ENCODE peak calls at places on chromosome 1, in eight cellular contexts. A, G, O, H, V, W, I and D are unnamed samples. For H3K9me3, the result is how much of the 10 kb centered on the place peaks cover.

GRCh38 chr1:30977105-30977504 is 68.5 kb upstream of the SDC3 start:
- DNase-seq in W (no peak), V (no peak), I (no peak), A (peak), H (no peak), G (peak), O (no peak), D (no peak)

GRCh38 chr1:223700388-223700918 is 11.9 kb upstream of the CAPN2 start:
- DNase-seq in V (no peak), H (no peak), O (no peak), A (no peak), W (no peak), I (no peak), G (no peak), D (no peak)

GRCh38 chr1:100834779-100835645 is 59.6 kb downstream of the EXTL2 start:
- DNase-seq in I (no peak), A (peak), O (peak), V (no peak), H (no peak), G (peak), W (no peak), D (no peak)

GRCh38 chr1:231417503-231417902 is 4.6 kb downstream of the EGLN1 start:
- DNase-seq in V (no peak), A (no peak), I (no peak), G (peak), W (no peak), O (no peak), H (no peak), D (no peak)

GRCh38 chr1:27523666-27524020 is 33.7 kb upstream of the WASF2 start:
- DNase-seq in V (no peak), A (no peak), O (no peak), I (no peak), W (no peak), H (no peak), G (no peak), D (no peak)

GRCh38 chr1:89454845-89455521 is 69.6 kb upstream of the LRRC8B start:
- DNase-seq in W (no peak), O (peak), H (peak), I (peak), V (no peak), G (peak), A (peak), D (no peak)

GRCh38 chr1:117166076-117166475 is 44.5 kb upstream of the TRIM45 start:
- DNase-seq in I (no peak), O (no peak), H (no peak), W (no peak), V (no peak), G (no peak), A (peak), D (no peak)

GRCh38 chr1:12075195-12076114 is 12.4 kb downstream of the TNFRSF8 start:
- DNase-seq in W (no peak), V (no peak), I (no peak), H (peak), O (no peak), G (no peak), A (peak), D (peak)

GRCh38 chr1:236107121-236107907 is 35.0 kb upstream of the GPR137B start:
- DNase-seq in A (no peak), G (no peak), W (no peak), O (no peak), H (no peak), V (no peak), I (no peak), D (no peak)

GRCh38 chr1:152035406-152036315 is 1.1 kb downstream of the S100A11 start:
- DNase-seq in O (no peak), G (no peak), I (peak), A (no peak), V (no peak), W (no peak), H (peak), D (no peak)

GRCh38 chr1:94949681-94950661 is 23.1 kb upstream of the CNN3 start:
- DNase-seq in I (no peak), W (no peak), G (peak), O (no peak), H (no peak), V (peak), A (no peak), D (no peak)

GRCh38 chr1:76006234-76006633 is 68.3 kb upstream of the ST6GALNAC3 start:
- DNase-seq in A (no peak), H (no peak), O (no peak), V (no peak), W (no peak), G (no peak), I (no peak), D (no peak)

GRCh38 chr1:94247146-94248094 is 10.0 kb upstream of the ARHGAP29 start:
- DNase-seq in V (peak), G (peak), H (peak), A (peak), I (peak), W (peak), O (no peak), D (peak)

GRCh38 chr1:55375617-55376258 is 160.6 kb upstream of the USP24 start:
- DNase-seq in W (no peak), H (peak), I (peak), G (peak), A (peak), O (peak), V (peak), D (no peak)

GRCh38 chr1:8495928-8496401 is 178.1 kb downstream of the SLC45A1 start:
- DNase-seq in I (no peak), H (no peak), O (peak), G (no peak), V (no peak), A (no peak), W (no peak), D (no peak)

GRCh38 chr1:54429838-54430237 is 23.6 kb upstream of the SSBP3 start:
- DNase-seq in O (no peak), H (no peak), V (no peak), I (no peak), A (no peak), W (peak), G (no peak), D (no peak)

GRCh38 chr1:66535149-66535548 is 1.2 kb downstream of the SGIP1 start:
- DNase-seq in G (no peak), H (no peak), I (no peak), O (no peak), V (no peak), A (no peak), W (no peak), D (no peak)

GRCh38 chr1:66532798-66533783 is 862 bp upstream of the SGIP1 start:
- DNase-seq in H (peak), I (no peak), O (no peak), A (no peak), G (no peak), V (no peak), W (no peak), D (peak)

GRCh38 chr1:66535853-66536252 is 1.9 kb downstream of the SGIP1 start:
- DNase-seq in V (no peak), O (no peak), I (no peak), G (no peak), H (no peak), W (no peak), A (no peak), D (no peak)

GRCh38 chr1:66532214-66532613 is 1.7 kb upstream of the SGIP1 start:
- DNase-seq in O (no peak), H (no peak), A (no peak), W (no peak), V (no peak), I (no peak), G (no peak), D (no peak)

GRCh38 chr1:66533804-66534745 is at the start of gene SGIP1:
- DNase-seq in I (peak), V (peak), G (no peak), H (peak), W (no peak), O (no peak), A (no peak), D (no peak)
- H3K4me3 ChIP-seq in I (no peak), V (peak), G (peak), H (peak), W (peak), O (no peak), A (peak), D (peak)

GRCh38 chr1:197178998-197179397 is 32.5 kb upstream of the ASPM start:
- DNase-seq in H (no peak), G (peak), V (no peak), A (no peak), O (no peak), I (no peak), W (no peak), D (no peak)
- TF ChIP-seq CTCF in H (no peak), G (no peak), V (no peak), A (no peak), O (peak), I (no peak), W (no peak), D (no peak)

DNA sequence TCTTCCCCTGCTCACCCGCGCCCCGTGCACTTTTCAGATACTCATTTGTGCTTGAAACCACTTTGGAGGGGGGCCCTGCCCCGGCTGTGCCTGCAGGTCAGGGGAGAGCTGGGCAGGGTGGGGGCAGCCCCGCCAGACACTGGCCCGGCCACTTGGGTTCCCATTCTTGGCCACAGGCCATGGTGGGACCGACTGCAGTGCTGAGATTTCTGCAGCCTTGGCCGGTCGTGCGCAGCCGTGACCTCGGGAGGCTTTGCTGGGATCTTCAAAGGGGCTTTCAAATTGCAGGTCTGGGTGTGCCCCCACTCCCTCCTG is 54.5 kb upstream of the TTC34 start:
- DNase-seq in I (no peak), H (no peak), O (no peak), V (no peak), A (no peak), W (no peak), G (no peak), D (peak)
- H3K9me3 ChIP-seq in I (under half), H (under half), O (under half), V (under half), A (under half), W (under half), G (under half), D (under half)

GRCh38 chr1:9653195-9653782 is 1.8 kb downstream of the PIK3CD start:
- DNase-seq in I (no peak), G (no peak), A (no peak), O (peak), W (no peak), H (no peak), V (no peak), D (no peak)
- H3K4me3 ChIP-seq in I (no peak), G (no peak), A (no peak), O (peak), W (peak), H (peak), V (no peak), D (peak)

DNA sequence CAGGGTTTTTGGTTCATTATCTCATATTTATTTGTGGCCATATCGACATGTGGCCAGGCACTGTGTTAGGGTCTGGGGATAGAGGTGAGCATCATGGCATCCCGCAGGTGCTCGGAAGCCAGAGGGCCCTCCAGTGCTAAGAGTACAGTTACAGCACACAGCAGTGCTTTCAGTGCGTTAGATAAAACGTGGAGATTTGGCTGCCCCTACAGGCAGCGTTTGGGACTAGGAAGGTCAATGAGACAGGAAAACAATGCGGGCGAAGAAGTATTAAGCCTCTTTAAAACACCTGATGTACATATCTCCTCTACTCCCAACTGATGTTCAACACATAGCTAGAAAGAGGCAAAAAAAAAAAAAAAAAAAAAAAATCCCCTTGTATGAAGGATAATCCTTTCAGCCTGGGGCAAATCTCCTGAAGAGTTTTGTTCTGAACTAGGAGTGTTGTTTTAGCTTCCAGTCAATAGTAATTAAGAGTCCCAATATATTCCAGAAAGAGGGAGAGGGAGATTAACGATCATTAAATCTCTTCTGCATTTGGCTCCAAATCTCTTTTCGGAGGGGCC is 80.1 kb downstream of the CAPZB start:
- DNase-seq in H (no peak), O (no peak), I (no peak), V (no peak), A (no peak), W (no peak), G (no peak), D (no peak)
- TF ChIP-seq CTCF in H (peak), O (no peak), I (no peak), V (no peak), A (no peak), W (no peak), G (no peak), D (no peak)

DNA sequence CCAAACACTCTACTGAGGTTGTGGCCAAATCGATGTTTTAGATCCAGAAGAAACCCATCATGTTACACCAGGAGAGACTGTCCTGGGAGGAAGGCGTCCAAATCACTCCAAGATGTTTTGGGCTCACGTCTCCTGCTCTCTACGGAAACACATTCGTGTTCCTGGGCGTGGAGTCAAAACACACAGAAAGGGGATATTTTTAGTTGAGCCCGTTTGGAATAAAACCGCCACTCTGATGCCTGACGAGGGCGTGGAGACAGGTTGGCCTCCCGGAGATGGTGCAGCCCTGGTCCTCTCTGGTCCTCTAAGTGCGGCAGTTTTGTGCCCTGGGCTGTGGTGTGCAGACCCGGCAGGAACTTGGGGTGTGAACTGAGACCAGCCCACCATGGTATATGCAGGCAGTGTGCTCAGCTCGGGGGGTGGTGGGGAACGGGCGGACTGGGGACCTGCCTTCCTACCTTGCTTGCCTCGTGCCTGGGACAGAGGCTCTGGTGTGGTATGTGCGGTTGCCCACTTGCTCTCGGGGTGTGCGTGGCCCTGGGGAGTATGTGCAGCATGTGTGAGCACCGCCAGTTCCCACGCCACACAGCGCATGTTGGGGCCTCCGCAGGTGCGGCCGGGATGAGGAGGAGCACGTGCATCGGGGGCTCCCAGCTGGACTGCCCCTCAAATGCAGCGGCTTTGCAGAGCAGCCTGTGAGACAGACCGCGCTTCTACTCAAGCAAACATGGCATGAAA is 93.1 kb upstream of the ACTRT2 start:
- DNase-seq in A (no peak), W (no peak), O (no peak), H (no peak), G (no peak), I (no peak), V (no peak), D (no peak)
- H3K9me3 ChIP-seq in A (under half), W (under half), O (under half), H (under half), G (under half), I (under half), V (under half), D (under half)

GRCh38 chr1:166383635-166384346 is 217.0 kb upstream of the FAM78B start:
- DNase-seq in G (no peak), I (no peak), W (no peak), V (no peak), O (no peak), A (no peak), H (no peak), D (no peak)
- H3K4me3 ChIP-seq in G (no peak), I (no peak), W (no peak), V (no peak), O (no peak), A (no peak), H (no peak), D (no peak)

GRCh38 chr1:190019717-190020116 is 457.9 kb downstream of the BRINP3 start:
- DNase-seq in H (no peak), A (no peak), W (no peak), G (no peak), O (no peak), I (no peak), V (no peak), D (no peak)
- TF ChIP-seq CTCF in H (no peak), A (no peak), W (no peak), G (no peak), O (no peak), I (no peak), V (no peak), D (no peak)